ENCODE peak calls at places on chromosome 12, in four cellular contexts. K is CD8-positive, alpha-beta T cell; P is tibial artery; Y is ovary. A is an unnamed sample. For H3K27me3, the result is how much of the 10 kb centered on the place peaks cover.

GRCh38 chr12:45605624-45606023 is 123.9 kb upstream of the ARID2 start:
- DNase-seq in K (no peak), P (no peak), Y (no peak), A (no peak)

GRCh38 chr12:118727196-118727595 is 254.1 kb upstream of the SRRM4 start:
- DNase-seq in K (no peak), P (no peak), Y (no peak), A (no peak)

GRCh38 chr12:102390068-102390467 is 90.3 kb downstream of the IGF1 start:
- DNase-seq in K (no peak), P (no peak), Y (no peak), A (no peak)

GRCh38 chr12:117875652-117876491 is 92.9 kb downstream of the KSR2 start:
- DNase-seq in K (no peak), P (no peak), Y (no peak), A (no peak)

GRCh38 chr12:39573971-39574370 is 45.6 kb downstream of the ABCD2 start:
- DNase-seq in K (no peak), P (no peak), Y (no peak), A (no peak)

GRCh38 chr12:49051777-49052438 is 8.7 kb downstream of the KMT2D start:
- DNase-seq in K (no peak), P (no peak), Y (no peak), A (no peak)

GRCh38 chr12:70638639-70639349 is 1.6 kb upstream of the PTPRB start:
- DNase-seq in K (no peak), P (no peak), Y (no peak), A (no peak)

GRCh38 chr12:33440477-33440876 is 858 bp upstream of the SYT10 start:
- DNase-seq in K (no peak), P (no peak), Y (no peak), A (no peak)

GRCh38 chr12:49059063-49059384 is 1.6 kb downstream of the KMT2D start:
- DNase-seq in K (no peak), P (no peak), Y (no peak), A (no peak)

GRCh38 chr12:98828802-98829600 is 183.9 kb downstream of the APAF1 start:
- DNase-seq in K (no peak), P (no peak), Y (no peak), A (no peak)

GRCh38 chr12:69600804-69601203 is 9.9 kb downstream of the LRRC10 start:
- DNase-seq in K (no peak), P (no peak), Y (no peak), A (no peak)

GRCh38 chr12:13170892-13171490 is 25.5 kb upstream of the EMP1 start:
- DNase-seq in K (no peak), P (no peak), Y (no peak), A (no peak)

GRCh38 chr12:108419949-108420348 is 80.8 kb upstream of the CMKLR1 start:
- DNase-seq in K (no peak), P (no peak), Y (no peak), A (no peak)

GRCh38 chr12:91928501-91928900 is 217.1 kb downstream of the BTG1 start:
- DNase-seq in K (no peak), P (no peak), Y (no peak), A (no peak)

GRCh38 chr12:130196827-130197226 is 34.6 kb downstream of the FZD10 start:
- DNase-seq in K (no peak), P (no peak), Y (no peak), A (no peak)

GRCh38 chr12:68557011-68557715 is 53.5 kb upstream of the RAP1B start:
- DNase-seq in K (no peak), P (no peak), Y (no peak), A (no peak)

GRCh38 chr12:100864366-100864765 is 69.8 kb downstream of the ANO4 start:
- DNase-seq in K (no peak), P (no peak), Y (no peak), A (no peak)

GRCh38 chr12:132229926-132230325 is 85.7 kb downstream of the NOC4L start:
- DNase-seq in K (no peak), P (no peak), Y (no peak), A (no peak)

GRCh38 chr12:68435816-68436215 is 103.7 kb upstream of the MDM1 start:
- DNase-seq in K (no peak), P (no peak), Y (no peak), A (no peak)

GRCh38 chr12:95549392-95550084 is 1.7 kb downstream of the USP44 start:
- DNase-seq in K (no peak), P (no peak), Y (no peak), A (no peak)

GRCh38 chr12:3035815-3036702 is 41.1 kb upstream of the TSPAN9 start:
- DNase-seq in K (no peak), P (no peak), Y (no peak), A (no peak)

GRCh38 chr12:45223868-45224267 is 8.0 kb downstream of the ANO6 start:
- DNase-seq in K (no peak), P (no peak), Y (no peak), A (no peak)

GRCh38 chr12:54052745-54053624 is 650 bp upstream of the HOXC4 start:
- DNase-seq in K (no peak), P (no peak), Y (peak), A (no peak)

GRCh38 chr12:52612431-52613290 is 5.7 kb downstream of the KRT73 start:
- DNase-seq in K (no peak), P (no peak), Y (no peak), A (no peak)

GRCh38 chr12:53624956-53625355 is 1.2 kb downstream of the ATF7 start:
- DNase-seq in K (no peak), P (no peak), Y (no peak), A (no peak)

GRCh38 chr12:57476993-57477709 is 2.5 kb downstream of the ARHGAP9 start:
- DNase-seq in K (no peak), P (no peak), Y (no peak), A (no peak)

GRCh38 chr12:131101006-131101405 is 147.3 kb downstream of the ADGRD1 start:
- DNase-seq in K (no peak), P (peak), Y (no peak), A (peak)

GRCh38 chr12:5088586-5089264 is 45.0 kb downstream of the KCNA5 start:
- DNase-seq in K (no peak), P (no peak), Y (peak), A (no peak)

GRCh38 chr12:123801573-123802178 is 39.6 kb downstream of the DNAH10 start:
- DNase-seq in K (no peak), P (no peak), Y (no peak), A (no peak)

GRCh38 chr12:19151298-19151697 is 21.8 kb downstream of the PLEKHA5 start:
- DNase-seq in K (no peak), P (no peak), Y (no peak), A (no peak)

GRCh38 chr12:19150273-19150895 is 20.9 kb downstream of the PLEKHA5 start:
- DNase-seq in K (no peak), P (no peak), Y (no peak), A (no peak)

GRCh38 chr12:19144985-19145384 is 15.5 kb downstream of the PLEKHA5 start:
- DNase-seq in K (no peak), P (no peak), Y (no peak), A (no peak)

GRCh38 chr12:19153396-19153795 is 23.9 kb downstream of the PLEKHA5 start:
- DNase-seq in K (no peak), P (no peak), Y (no peak), A (no peak)

GRCh38 chr12:19148860-19149259 is 19.3 kb downstream of the PLEKHA5 start:
- DNase-seq in K (no peak), P (no peak), Y (no peak), A (no peak)
- H3K27ac ChIP-seq in K (no peak), P (no peak), Y (no peak), A (no peak)

GRCh38 chr12:6569312-6569711 is 1.2 kb upstream of the NOP2 start:
- DNase-seq in K (no peak), P (no peak), Y (no peak), A (no peak)
- H3K27me3 ChIP-seq in K (under half), P (under half), Y (under half), A (under half)

GRCh38 chr12:11731455-11731854 is 82.0 kb downstream of the ETV6 start:
- DNase-seq in K (no peak), P (no peak), Y (no peak), A (no peak)
- H3K4me3 ChIP-seq in K (no peak), P (no peak), Y (no peak), A (no peak)

GRCh38 chr12:1590083-1590979 is 4.0 kb downstream of the FBXL14 start:
- DNase-seq in K (no peak), P (peak), Y (no peak), A (peak)

GRCh38 chr12:1593232-1594044 is 943 bp downstream of the FBXL14 start:
- DNase-seq in K (peak), P (no peak), Y (peak), A (peak)

GRCh38 chr12:1592444-1593231 is 1.7 kb downstream of the FBXL14 start:
- DNase-seq in K (peak), P (no peak), Y (no peak), A (no peak)

GRCh38 chr12:1591029-1591428 is 3.4 kb downstream of the FBXL14 start:
- DNase-seq in K (no peak), P (no peak), Y (no peak), A (no peak)

GRCh38 chr12:1591543-1591942 is 2.8 kb downstream of the FBXL14 start:
- DNase-seq in K (no peak), P (no peak), Y (no peak), A (no peak)
- H3K27ac ChIP-seq in K (no peak), P (peak), Y (no peak), A (peak)

GRCh38 chr12:27970391-27970980 is 2.0 kb downstream of the PTHLH start:
- DNase-seq in K (no peak), P (peak), Y (no peak), A (no peak)

GRCh38 chr12:27969011-27969900 is 3.3 kb downstream of the PTHLH start:
- DNase-seq in K (no peak), P (peak), Y (peak), A (peak)

GRCh38 chr12:27971606-27972005 is 927 bp downstream of the PTHLH start:
- DNase-seq in K (no peak), P (no peak), Y (no peak), A (no peak)

GRCh38 chr12:27970981-27971489 is 1.5 kb downstream of the PTHLH start:
- DNase-seq in K (no peak), P (peak), Y (no peak), A (peak)

DNA sequence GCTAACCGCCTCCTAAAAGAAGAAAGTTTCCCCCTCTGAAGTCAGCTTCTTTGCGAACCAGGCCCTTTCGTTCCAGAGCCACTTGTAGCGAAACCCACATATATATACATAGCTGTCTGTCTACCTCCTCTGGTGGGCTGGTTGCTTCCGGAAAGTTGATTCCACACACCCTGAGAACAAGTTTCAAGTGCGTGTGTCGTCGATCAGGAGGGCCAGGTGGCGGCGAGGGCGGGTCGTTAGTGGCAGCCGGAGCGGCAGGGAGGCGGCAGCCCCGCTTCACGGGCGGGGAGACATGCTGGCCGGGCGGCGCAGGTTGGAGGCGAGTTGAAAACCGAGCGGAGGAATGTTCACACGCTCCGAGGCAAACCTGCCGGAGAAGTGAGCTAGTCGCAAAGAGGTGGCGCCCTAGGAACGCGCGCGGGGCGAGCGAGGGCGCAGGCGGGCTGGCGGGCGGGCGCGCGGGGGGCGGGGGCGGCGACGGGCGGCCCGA is 2.6 kb downstream of the PTHLH start:
- DNase-seq in K (peak), P (peak), Y (peak), A (peak)
- H3K27me3 ChIP-seq in K (under half), P (under half), Y (under half), A (under half)